ENCODE peak calls at places on chromosomes 11 and 22, in ten cellular contexts. T is PC-3, F is SK-N-SH, Y is neuronal stem cell, X is adipocyte, B is colonic mucosa, K is H9, P is IMR-90, J is mammary epithelial cell, U is HepG2. N is an unnamed sample.

GRCh38 chr11:29343465-29344333 is 673.1 kb downstream of the KCNA4 start:
- DNase-seq in J (peak), F (peak), Y (peak), T (peak), K (peak), P (peak), U (peak), X (peak), B (peak), N (peak)

GRCh38 chr22:29328055-29328454 is 12.6 kb upstream of the RASL10A start:
- DNase-seq in P (no peak), X (no peak), T (no peak), F (no peak), U (no peak), K (no peak), Y (no peak), B (no peak), J (no peak), N (peak)

GRCh38 chr11:18974192-18974591 is 35.0 kb upstream of the MRGPRX1 start:
- DNase-seq in P (no peak), U (no peak), K (no peak), J (no peak), F (no peak), Y (no peak), X (no peak), B (no peak), T (peak), N (no peak)

GRCh38 chr11:38460901-38461300 is 1862.9 kb upstream of the RAG2 start:
- DNase-seq in T (peak), F (no peak), K (no peak), P (peak), Y (no peak), B (no peak), X (peak), J (peak), U (no peak), N (no peak)

GRCh38 chr11:31711137-31711536 is 100.0 kb downstream of the PAX6 start:
- DNase-seq in X (no peak), Y (no peak), J (peak), T (peak), U (no peak), K (no peak), F (no peak), P (no peak), B (no peak), N (no peak)

GRCh38 chr11:16741473-16741872 is 3.0 kb downstream of the C11orf58 start:
- DNase-seq in T (no peak), K (no peak), U (no peak), Y (no peak), F (no peak), X (no peak), J (no peak), P (no peak), B (no peak), N (no peak)

GRCh38 chr11:34050967-34051348 is 573 bp upstream of the CAPRIN1 start:
- DNase-seq in X (peak), J (peak), K (no peak), P (peak), B (no peak), U (peak), T (no peak), Y (no peak), F (no peak), N (no peak)

GRCh38 chr11:15327786-15328231 is 213.1 kb downstream of the INSC start:
- DNase-seq in Y (peak), U (peak), T (peak), J (peak), X (peak), K (peak), P (peak), B (peak), F (peak), N (peak)

GRCh38 chr22:45077286-45077685 is 67.5 kb upstream of the PHF21B start:
- DNase-seq in F (no peak), X (no peak), B (no peak), K (no peak), T (no peak), P (no peak), Y (no peak), J (no peak), U (no peak), N (no peak)

GRCh38 chr11:1102221-1102971 is 27.7 kb downstream of the MUC2 start:
- DNase-seq in Y (no peak), J (no peak), B (no peak), U (no peak), F (no peak), P (no peak), K (no peak), X (no peak), T (no peak), N (peak)

GRCh38 chr11:128645968-128646367 is 47.9 kb upstream of the FLI1 start:
- DNase-seq in B (no peak), X (no peak), F (no peak), P (no peak), Y (no peak), U (no peak), T (no peak), J (no peak), K (no peak), N (no peak)

GRCh38 chr11:63813563-63814382 is 517 bp downstream of the SPINDOC start:
- DNase-seq in K (no peak), B (peak), Y (peak), X (peak), P (peak), J (peak), T (peak), U (no peak), F (peak), N (peak)

GRCh38 chr22:29343313-29343805 is 27.9 kb upstream of the RASL10A start:
- DNase-seq in B (no peak), P (peak), K (no peak), U (no peak), J (no peak), F (peak), Y (no peak), X (peak), T (peak), N (no peak)

GRCh38 chr11:119476666-119477331 is 53.8 kb upstream of the THY1 start:
- DNase-seq in P (no peak), J (no peak), B (no peak), T (no peak), F (no peak), Y (no peak), K (peak), X (no peak), U (no peak), N (peak)

GRCh38 chr11:86099727-86100320 is 30.9 kb upstream of the PICALM start:
- DNase-seq in U (peak), B (peak), X (no peak), K (no peak), F (peak), P (peak), J (peak), T (peak), Y (no peak), N (no peak)

GRCh38 chr11:1744137-1744878 is 6.1 kb downstream of the IFITM10 start:
- DNase-seq in F (peak), Y (no peak), B (no peak), T (no peak), P (no peak), X (no peak), J (no peak), K (no peak), U (no peak), N (peak)

GRCh38 chr11:86515297-86516094 is 140.8 kb downstream of the CCDC81 start:
- DNase-seq in F (peak), T (peak), U (no peak), J (peak), B (no peak), X (peak), P (peak), Y (no peak), K (no peak), N (no peak)

DNA sequence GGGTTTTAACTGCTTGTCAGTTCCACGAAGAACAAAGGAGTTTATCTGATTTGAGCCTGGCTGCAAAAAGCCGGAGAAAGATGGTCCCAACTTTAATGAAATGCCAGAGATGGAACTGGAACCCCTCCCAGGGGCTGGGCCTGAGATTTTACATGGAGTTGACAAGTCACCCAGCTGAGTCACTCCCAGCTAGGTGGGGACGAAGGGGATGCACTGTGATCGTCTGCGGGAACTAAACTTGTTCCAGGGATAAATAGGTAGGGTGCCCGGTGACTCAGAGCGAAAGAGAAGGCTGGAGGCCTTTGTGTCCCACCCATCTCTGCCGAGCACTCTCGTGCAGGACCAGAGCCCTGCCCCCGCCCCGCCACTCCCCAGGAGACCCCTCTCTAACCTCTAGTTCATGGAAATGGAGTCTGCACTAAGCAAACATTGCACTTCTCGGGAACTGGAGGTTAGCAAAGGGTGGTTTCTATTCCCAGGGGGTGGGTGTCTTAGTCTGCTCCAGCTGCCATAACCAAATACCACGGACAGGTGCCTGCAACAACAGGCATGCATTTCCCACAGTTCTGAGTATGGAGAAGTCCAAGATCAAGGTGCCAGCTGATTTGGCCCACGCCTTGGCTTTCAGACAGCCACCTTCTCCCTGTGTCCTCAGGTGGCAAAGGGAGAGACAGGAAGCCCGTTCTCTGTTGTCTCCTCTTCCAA is 60.8 kb upstream of the FADD start:
- DNase-seq in X (no peak), K (no peak), U (no peak), F (no peak), T (peak), Y (peak), B (no peak), J (peak), P (no peak), N (no peak)
- H3K9ac ChIP-seq in X (no peak), K (no peak), U (no peak), F (no peak), T (no peak), Y (no peak), B (no peak), J (peak), P (no peak), N (no peak)

DNA sequence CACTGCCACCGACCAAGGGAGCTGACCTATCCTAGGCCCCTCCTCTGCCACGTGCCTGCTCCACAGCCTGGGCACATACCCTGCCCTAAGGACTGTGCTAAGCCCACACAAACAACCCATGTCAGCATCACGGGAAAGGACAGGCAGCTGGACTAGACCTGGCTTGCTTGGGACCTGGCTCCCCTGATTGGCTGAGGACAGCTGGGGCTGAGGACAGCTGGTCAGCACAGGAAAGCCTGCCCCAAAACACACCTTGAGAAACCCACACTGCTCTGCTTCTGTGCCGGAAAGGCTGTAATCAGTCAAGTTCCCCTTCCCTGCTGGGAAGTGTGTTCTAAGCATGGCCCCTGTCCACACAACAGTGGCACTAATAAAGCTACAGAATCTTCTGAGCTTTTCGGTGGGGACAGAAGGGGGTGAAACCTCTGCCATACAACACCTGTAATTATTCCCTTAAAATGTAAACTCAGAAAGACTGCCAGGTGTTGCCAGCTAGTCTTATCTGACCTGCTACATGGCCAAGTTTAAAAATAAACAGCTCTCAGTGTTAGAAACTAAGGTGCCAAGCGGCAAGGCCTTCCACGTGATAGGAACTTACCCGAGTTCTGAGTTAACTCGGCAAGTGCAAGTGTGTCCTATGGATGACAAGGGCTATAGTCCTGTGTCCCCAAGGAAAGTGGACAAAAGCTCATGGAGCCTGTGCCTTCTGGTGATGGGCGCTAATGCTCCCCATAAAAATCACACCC is 35.7 kb upstream of the ARFGAP3 start:
- DNase-seq in P (no peak), Y (no peak), J (peak), K (no peak), T (no peak), X (no peak), F (no peak), U (no peak), B (no peak), N (no peak)
- H3K9ac ChIP-seq in P (no peak), Y (no peak), J (no peak), K (no peak), T (no peak), X (no peak), F (no peak), U (no peak), B (no peak), N (no peak)

DNA sequence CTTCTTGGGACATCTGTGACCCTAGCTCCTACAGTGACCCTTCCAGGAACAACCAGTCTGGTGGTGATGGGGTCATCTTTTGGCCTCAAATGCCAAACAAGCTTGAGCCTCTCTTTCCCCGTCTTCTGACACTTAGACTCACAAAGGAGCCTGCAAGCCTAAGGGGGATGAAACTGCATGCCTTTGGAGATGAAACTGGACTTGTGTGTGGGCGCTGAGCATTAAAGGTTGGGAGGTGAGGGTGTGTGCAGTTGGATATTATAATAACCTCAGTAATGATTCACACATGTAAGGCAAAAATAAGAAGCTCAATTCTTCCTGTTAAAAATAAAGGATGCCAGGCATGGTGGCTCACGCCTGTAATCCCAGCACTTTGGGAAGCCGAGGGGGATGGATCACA is 35.5 kb downstream of the SDHD start:
- DNase-seq in B (no peak), Y (no peak), P (no peak), J (peak), F (no peak), T (no peak), X (no peak), K (no peak), U (no peak), N (no peak)
- H3K9ac ChIP-seq in B (no peak), Y (no peak), P (no peak), J (no peak), F (no peak), T (no peak), X (no peak), K (no peak), U (no peak), N (no peak)

DNA sequence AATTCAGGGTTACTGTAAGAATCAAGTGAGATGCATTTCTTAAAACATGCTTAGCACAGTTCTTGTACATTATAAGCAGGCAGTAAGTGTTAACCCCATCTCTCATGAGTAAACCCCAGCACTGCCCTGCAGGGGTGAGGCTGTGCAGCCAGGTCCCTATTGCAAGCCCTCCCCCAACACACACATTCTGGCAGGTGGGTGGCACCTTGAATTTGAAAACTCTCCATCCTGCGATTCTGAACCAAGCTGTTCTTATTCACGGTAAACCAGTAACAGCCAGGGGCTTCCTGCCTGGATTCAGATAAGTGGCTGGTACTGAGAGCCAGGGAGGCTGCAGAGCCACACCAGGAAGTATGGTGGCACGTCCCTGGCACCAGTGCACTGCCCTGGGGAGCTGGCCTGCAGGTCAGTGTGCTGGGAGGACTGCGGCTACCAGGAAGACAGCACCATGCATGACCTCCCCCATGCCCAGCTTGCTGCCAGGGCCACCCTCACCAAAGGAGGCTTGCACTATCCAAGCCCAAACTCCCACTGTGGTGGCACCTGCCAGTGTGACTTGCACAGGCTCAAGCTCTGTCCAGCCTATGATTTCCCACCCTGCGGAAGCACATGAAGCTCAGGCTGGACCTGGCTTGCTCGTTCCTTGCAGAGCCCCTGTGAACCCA is 88.0 kb downstream of the MICAL2 start:
- DNase-seq in F (no peak), T (no peak), B (no peak), Y (no peak), U (no peak), J (no peak), X (no peak), K (no peak), P (no peak), N (no peak)
- H3K9ac ChIP-seq in F (peak), T (no peak), B (no peak), Y (no peak), U (no peak), J (no peak), X (no peak), K (no peak), P (no peak), N (no peak)

GRCh38 chr11:48116843-48117242 is 99.8 kb upstream of the OR4B1 start:
- DNase-seq in X (no peak), Y (no peak), K (no peak), F (peak), B (no peak), P (no peak), J (no peak), T (no peak), U (peak), N (no peak)
- H3K9ac ChIP-seq in X (no peak), Y (no peak), K (no peak), F (no peak), B (no peak), P (no peak), J (no peak), T (no peak), U (no peak), N (no peak)